ENCODE peak calls at places on chromosomes 5 and 9, in four cellular contexts. N, R, B and C are unnamed samples.
A peak's percentile ranks its signal among the peaks of the same experiment; 100 is the strongest.

GRCh38 chr9:127905788-127906191 is 6.4 kb upstream of the ST6GALNAC6 start:
- DNase-seq in R (no peak), N (no peak), B (no peak), C (no peak)

GRCh38 chr9:77901771-77902170 is 129.8 kb downstream of the GNAQ start:
- DNase-seq in N (no peak), B (no peak), R (no peak), C (no peak)

GRCh38 chr9:104073098-104073769 is 20.9 kb upstream of the SMC2 start:
- DNase-seq in R (no peak), N (no peak), B (no peak), C (no peak)

GRCh38 chr9:69324549-69325401 is at the start of gene ENTREP1:
- DNase-seq in N (peak; percentile 36), R (no peak), B (peak; percentile 82), C (no peak)

GRCh38 chr5:179907570-179908324 is at the start of gene TBC1D9B:
- DNase-seq in R (no peak), N (peak; percentile 43), B (peak; percentile 81), C (peak; percentile 80)

GRCh38 chr5:23412011-23412410 is 95.4 kb upstream of the PRDM9 start:
- DNase-seq in R (no peak), N (no peak), B (no peak), C (no peak)

GRCh38 chr5:91293131-91293530 is 90.0 kb downstream of the ARRDC3 start:
- DNase-seq in N (no peak), B (no peak), R (peak; percentile 36), C (no peak)

GRCh38 chr5:572398-573019 is 39.6 kb upstream of the CEP72 start:
- DNase-seq in R (no peak), B (no peak), N (no peak), C (no peak)

GRCh38 chr9:110641350-110641749 is 27.2 kb upstream of the MUSK start:
- DNase-seq in R (no peak), B (no peak), N (no peak), C (no peak)

GRCh38 chr5:155954739-155955445 is 372.1 kb upstream of the SGCD start:
- DNase-seq in R (no peak), B (no peak), N (no peak), C (no peak)

GRCh38 chr9:5851445-5851844 is 18.5 kb upstream of the ERMP1 start:
- DNase-seq in N (no peak), R (peak; percentile 90), B (no peak), C (peak; percentile 45)

GRCh38 chr5:54889826-54890225 is 95.6 kb downstream of the ESM1 start:
- DNase-seq in N (no peak), R (no peak), B (no peak), C (no peak)

GRCh38 chr5:2335156-2335555 is 416.3 kb downstream of the IRX2 start:
- DNase-seq in R (no peak), B (no peak), N (no peak), C (no peak)

GRCh38 chr5:76393035-76393680 is 9.9 kb upstream of the IQGAP2 start:
- DNase-seq in R (no peak), N (no peak), B (no peak), C (no peak)

GRCh38 chr5:174145821-174146220 is 100.3 kb downstream of the NSG2 start:
- DNase-seq in N (no peak), B (no peak), R (no peak), C (peak; percentile 20)

GRCh38 chr5:59583151-59583809 is 310.2 kb downstream of the PDE4D start:
- DNase-seq in R (no peak), B (no peak), N (no peak), C (no peak)

GRCh38 chr5:59483971-59484472 is 409.5 kb downstream of the PDE4D start:
- DNase-seq in N (no peak), R (no peak), B (no peak), C (no peak)

GRCh38 chr5:128774605-128775004 is 190.7 kb upstream of the SLC27A6 start:
- DNase-seq in N (no peak), R (no peak), B (no peak), C (no peak)

GRCh38 chr5:166649656-166650055 is 1641.8 kb upstream of the WWC1 start:
- DNase-seq in B (no peak), N (no peak), R (no peak), C (no peak)

GRCh38 chr9:3903906-3904305 is 378.1 kb upstream of the RFX3 start:
- DNase-seq in B (no peak), R (no peak), N (no peak), C (no peak)

GRCh38 chr9:109117856-109118801 is 1.6 kb downstream of the TMEM245 start:
- DNase-seq in N (peak; percentile 81), R (no peak), B (no peak), C (peak; percentile 69)

GRCh38 chr9:110995511-110996340 is 42.5 kb downstream of the LPAR1 start:
- DNase-seq in B (no peak), N (no peak), R (no peak), C (no peak)

GRCh38 chr5:131514316-131515275 is 120.4 kb downstream of the RAPGEF6 start:
- DNase-seq in B (no peak), R (no peak), N (no peak), C (no peak)

GRCh38 chr9:114025196-114025753 is 52.8 kb downstream of the AMBP start:
- DNase-seq in B (peak; percentile 20), N (no peak), R (no peak), C (no peak)

GRCh38 chr9:87842878-87843585 is 39.6 kb upstream of the SPATA31E1 start:
- DNase-seq in N (no peak), R (no peak), B (no peak), C (no peak)

GRCh38 chr5:170250810-170251317 is 18.1 kb downstream of the C5orf58 start:
- DNase-seq in N (no peak), R (no peak), B (no peak), C (no peak)

GRCh38 chr5:170249360-170249759 is 16.6 kb downstream of the C5orf58 start:
- DNase-seq in B (no peak), N (no peak), R (no peak), C (no peak)

GRCh38 chr5:170252710-170253350 is 20.0 kb downstream of the C5orf58 start:
- DNase-seq in R (no peak), N (no peak), B (no peak), C (no peak)

GRCh38 chr5:170252109-170252508 is 19.3 kb downstream of the C5orf58 start:
- DNase-seq in R (no peak), N (no peak), B (no peak), C (no peak)

GRCh38 chr5:170251462-170251861 is 18.7 kb downstream of the C5orf58 start:
- DNase-seq in N (no peak), R (no peak), B (no peak), C (no peak)
- TF ChIP-seq CHD2 in N (no peak), R (no peak), B (no peak), C (no peak)

GRCh38 chr5:42798284-42799240 is 13.1 kb downstream of the SELENOP start:
- DNase-seq in N (no peak), R (no peak), B (no peak), C (no peak)
- TF ChIP-seq CHD2 in N (no peak), R (no peak), B (no peak), C (no peak)

GRCh38 chr9:18596920-18597319 is 123.0 kb downstream of the ADAMTSL1 start:
- DNase-seq in B (no peak), N (no peak), R (no peak), C (no peak)
- TF ChIP-seq CHD2 in B (no peak), N (no peak), R (no peak), C (no peak)

DNA sequence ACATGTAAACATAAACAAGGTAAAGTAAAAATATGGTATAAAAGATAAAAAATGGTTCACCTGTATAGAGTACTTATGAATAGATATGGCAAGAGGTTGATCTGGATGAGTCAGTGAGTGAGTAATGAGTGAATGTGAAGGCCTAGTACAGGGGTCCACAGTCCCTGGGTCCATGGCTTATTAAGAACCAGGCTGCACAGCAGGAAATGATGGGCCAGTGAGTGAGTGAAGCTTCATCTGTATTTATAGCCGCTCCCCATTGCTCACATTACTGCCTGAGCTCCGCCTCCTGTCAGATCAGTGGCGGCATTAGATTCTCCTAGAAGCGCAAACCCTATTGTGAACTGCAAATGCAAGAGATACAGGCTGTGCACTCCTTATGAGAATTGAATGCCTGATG is 307.7 kb upstream of the ZNF608 start:
- DNase-seq in N (no peak), B (no peak), R (no peak), C (no peak)
- TF ChIP-seq CHD2 in N (no peak), B (no peak), R (no peak), C (no peak)

GRCh38 chr5:95007953-95008596 is 276.8 kb downstream of the MCTP1 start:
- DNase-seq in R (no peak), B (no peak), N (no peak), C (no peak)
- TF ChIP-seq CHD2 in R (peak; percentile 30), B (no peak), N (no peak), C (no peak)

GRCh38 chr5:137101544-137101943 is 397.6 kb downstream of the SPOCK1 start:
- DNase-seq in N (no peak), B (no peak), R (no peak), C (no peak)
- TF ChIP-seq CHD2 in N (no peak), B (no peak), R (no peak), C (no peak)

GRCh38 chr5:74342948-74343682 is 297.4 kb downstream of the ENC1 start:
- DNase-seq in R (no peak), B (no peak), N (peak; percentile 55), C (peak; percentile 33)
- TF ChIP-seq CHD2 in R (no peak), B (no peak), N (no peak), C (no peak)

GRCh38 chr5:26578002-26578401 is 460.4 kb downstream of the CDH9 start:
- DNase-seq in N (no peak), B (no peak), R (no peak), C (no peak)

DNA sequence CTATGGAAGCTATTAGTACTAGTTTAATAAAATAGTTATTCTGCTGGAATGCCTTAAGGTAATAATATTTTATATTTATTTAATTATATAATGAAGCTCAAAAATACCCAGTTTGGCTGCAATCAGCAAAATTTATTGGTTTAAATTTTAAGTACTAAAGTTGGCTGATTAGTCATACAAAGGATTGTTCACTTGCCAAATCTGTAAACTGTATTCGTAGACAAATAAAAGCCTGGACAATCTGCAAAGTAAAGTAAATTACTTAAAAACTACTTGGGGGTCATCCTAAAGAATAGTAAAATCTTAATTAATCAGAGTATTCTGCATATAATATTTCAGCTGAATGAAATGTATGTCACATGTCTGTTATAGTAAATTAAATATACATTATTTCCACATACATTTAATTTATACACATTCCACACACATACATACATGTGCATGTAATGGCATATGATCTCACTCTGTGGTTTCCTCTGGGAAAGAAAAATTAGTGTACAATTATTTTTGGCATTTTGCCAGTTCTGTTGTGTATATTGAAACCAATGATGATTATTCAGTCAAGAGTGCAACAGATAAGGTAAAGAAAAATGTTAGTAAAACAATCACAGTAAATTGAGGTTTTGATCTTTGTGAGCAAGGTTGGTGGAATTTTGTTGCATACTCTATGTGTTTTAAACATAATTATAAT is 455.9 kb downstream of the CDH9 start:
- DNase-seq in R (no peak), N (no peak), B (no peak), C (no peak)
- TF ChIP-seq CHD2 in R (no peak), N (no peak), B (no peak), C (no peak)

DNA sequence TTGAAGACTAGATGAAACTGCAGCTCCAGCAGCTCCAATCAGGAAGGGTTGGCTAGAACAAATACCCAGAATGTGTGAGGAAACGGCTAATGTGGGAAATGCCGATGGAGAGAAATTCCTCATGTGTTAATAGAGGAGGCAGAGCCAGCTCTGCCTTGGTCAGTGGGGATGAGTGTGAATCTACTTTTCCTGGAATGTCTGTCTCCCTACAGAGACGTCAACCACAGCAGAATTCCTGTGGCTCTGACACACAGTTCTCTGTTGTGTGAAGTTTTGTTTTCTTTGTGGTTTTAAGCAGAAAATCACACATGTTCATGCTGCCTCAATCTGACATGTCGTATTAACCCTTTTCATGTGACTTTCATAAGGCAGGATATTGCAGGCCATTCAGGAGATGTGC is 476.6 kb upstream of the WWC1 start:
- DNase-seq in R (no peak), N (no peak), B (no peak), C (no peak)
- TF ChIP-seq CHD2 in R (no peak), N (no peak), B (no peak), C (no peak)